ENCODE peak calls at places on chromosome 6, in ten cellular contexts. One of them, this sample, is unnamed. For H3K4me1, the result is how much of the 10 kb centered on the place peaks cover.

GRCh38 chr6:96923871-96924493 is 546 bp upstream of the KLHL32 start:
- DNase-seq in A549: no peak
- DNase-seq in Peyer's patch: no peak
- DNase-seq in body of pancreas: no peak
- DNase-seq in tibial nerve: no peak
- DNase-seq in heart left ventricle: no peak
- DNase-seq in H1: peak
- DNase-seq in thyroid gland: no peak
- DNase-seq in adrenal gland: no peak
- DNase-seq in IMR-90: no peak
- DNase-seq in this sample: no peak

GRCh38 chr6:150685860-150686259 is 86.2 kb downstream of the PLEKHG1 start:
- DNase-seq in A549: peak
- DNase-seq in Peyer's patch: no peak
- DNase-seq in body of pancreas: peak
- DNase-seq in tibial nerve: no peak
- DNase-seq in heart left ventricle: no peak
- DNase-seq in H1: peak
- DNase-seq in thyroid gland: peak
- DNase-seq in adrenal gland: no peak
- DNase-seq in IMR-90: peak
- DNase-seq in this sample: peak

GRCh38 chr6:143782517-143782916 is 60.6 kb upstream of the LTV1 start:
- DNase-seq in A549: no peak
- DNase-seq in Peyer's patch: no peak
- DNase-seq in body of pancreas: no peak
- DNase-seq in tibial nerve: no peak
- DNase-seq in heart left ventricle: no peak
- DNase-seq in H1: no peak
- DNase-seq in thyroid gland: no peak
- DNase-seq in adrenal gland: no peak
- DNase-seq in IMR-90: no peak
- DNase-seq in this sample: no peak

GRCh38 chr6:33778475-33779121 is 10.3 kb downstream of the LEMD2 start:
- DNase-seq in A549: no peak
- DNase-seq in Peyer's patch: no peak
- DNase-seq in body of pancreas: no peak
- DNase-seq in tibial nerve: no peak
- DNase-seq in heart left ventricle: no peak
- DNase-seq in H1: no peak
- DNase-seq in thyroid gland: no peak
- DNase-seq in adrenal gland: no peak
- DNase-seq in IMR-90: no peak
- DNase-seq in this sample: no peak

GRCh38 chr6:54595844-54596243 is 250.7 kb upstream of the FAM83B start:
- DNase-seq in A549: no peak
- DNase-seq in Peyer's patch: no peak
- DNase-seq in body of pancreas: no peak
- DNase-seq in tibial nerve: no peak
- DNase-seq in heart left ventricle: no peak
- DNase-seq in H1: no peak
- DNase-seq in thyroid gland: no peak
- DNase-seq in adrenal gland: no peak
- DNase-seq in IMR-90: peak
- DNase-seq in this sample: no peak

GRCh38 chr6:106098383-106099234 is 12.5 kb downstream of the PRDM1 start:
- DNase-seq in A549: no peak
- DNase-seq in Peyer's patch: peak
- DNase-seq in body of pancreas: peak
- DNase-seq in tibial nerve: no peak
- DNase-seq in heart left ventricle: no peak
- DNase-seq in H1: no peak
- DNase-seq in thyroid gland: peak
- DNase-seq in adrenal gland: no peak
- DNase-seq in IMR-90: peak
- DNase-seq in this sample: peak

GRCh38 chr6:111828799-111829198 is 44.5 kb downstream of the FYN start:
- DNase-seq in A549: no peak
- DNase-seq in Peyer's patch: no peak
- DNase-seq in body of pancreas: no peak
- DNase-seq in tibial nerve: no peak
- DNase-seq in heart left ventricle: no peak
- DNase-seq in H1: no peak
- DNase-seq in thyroid gland: no peak
- DNase-seq in adrenal gland: no peak
- DNase-seq in IMR-90: no peak
- DNase-seq in this sample: no peak

GRCh38 chr6:46932941-46933340 is 11.2 kb upstream of the ADGRF5 start:
- DNase-seq in A549: no peak
- DNase-seq in Peyer's patch: no peak
- DNase-seq in body of pancreas: no peak
- DNase-seq in tibial nerve: no peak
- DNase-seq in heart left ventricle: no peak
- DNase-seq in H1: no peak
- DNase-seq in thyroid gland: no peak
- DNase-seq in adrenal gland: no peak
- DNase-seq in IMR-90: no peak
- DNase-seq in this sample: no peak

DNA sequence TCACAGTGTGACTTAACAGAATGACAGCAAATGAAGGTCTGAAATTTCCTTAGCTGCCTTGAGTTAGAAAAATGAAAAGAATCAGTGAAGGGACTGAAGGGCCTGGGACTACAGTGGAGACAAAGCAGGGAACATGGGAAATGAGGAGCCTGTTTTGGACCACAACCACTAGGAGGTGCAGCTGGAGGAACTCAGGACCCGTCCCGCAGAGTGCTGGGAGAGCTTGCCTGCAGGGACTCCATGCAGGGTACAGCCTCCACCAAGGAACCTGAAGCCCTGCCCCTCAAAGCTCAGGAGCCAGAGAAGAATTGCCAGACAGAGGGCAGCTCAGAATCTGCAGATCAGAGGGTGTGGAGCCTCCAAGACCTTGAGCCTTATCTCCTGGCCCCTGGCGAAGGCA is 50.7 kb downstream of the LRFN2 start:
- DNase-seq in A549: peak
- DNase-seq in Peyer's patch: peak
- DNase-seq in body of pancreas: no peak
- DNase-seq in tibial nerve: no peak
- DNase-seq in heart left ventricle: no peak
- DNase-seq in H1: peak
- DNase-seq in thyroid gland: peak
- DNase-seq in adrenal gland: no peak
- DNase-seq in IMR-90: no peak
- DNase-seq in this sample: peak
- TF ChIP-seq CTCF in A549: no peak
- TF ChIP-seq CTCF in Peyer's patch: no peak
- TF ChIP-seq CTCF in body of pancreas: no peak
- TF ChIP-seq CTCF in tibial nerve: no peak
- TF ChIP-seq CTCF in heart left ventricle: no peak
- TF ChIP-seq CTCF in H1: peak
- TF ChIP-seq CTCF in thyroid gland: no peak
- TF ChIP-seq CTCF in adrenal gland: peak
- TF ChIP-seq CTCF in IMR-90: no peak
- TF ChIP-seq CTCF in this sample: no peak

GRCh38 chr6:158642097-158642601 is 2.4 kb downstream of the DYNLT1 start:
- DNase-seq in A549: no peak
- DNase-seq in Peyer's patch: no peak
- DNase-seq in body of pancreas: no peak
- DNase-seq in tibial nerve: no peak
- DNase-seq in heart left ventricle: peak
- DNase-seq in H1: no peak
- DNase-seq in thyroid gland: peak
- DNase-seq in adrenal gland: no peak
- DNase-seq in IMR-90: peak
- DNase-seq in this sample: no peak
- TF ChIP-seq POLR2A in A549: no peak
- TF ChIP-seq POLR2A in Peyer's patch: peak
- TF ChIP-seq POLR2A in body of pancreas: no peak
- TF ChIP-seq POLR2A in tibial nerve: no peak
- TF ChIP-seq POLR2A in heart left ventricle: no peak
- TF ChIP-seq POLR2A in H1: no peak
- TF ChIP-seq POLR2A in thyroid gland: no peak
- TF ChIP-seq POLR2A in adrenal gland: peak
- TF ChIP-seq POLR2A in IMR-90: no peak
- TF ChIP-seq POLR2A in this sample: no peak

GRCh38 chr6:331622-332521 is 39.6 kb downstream of the DUSP22 start:
- DNase-seq in A549: no peak
- DNase-seq in Peyer's patch: peak
- DNase-seq in body of pancreas: no peak
- DNase-seq in tibial nerve: peak
- DNase-seq in heart left ventricle: no peak
- DNase-seq in H1: no peak
- DNase-seq in thyroid gland: no peak
- DNase-seq in adrenal gland: no peak
- DNase-seq in IMR-90: no peak
- DNase-seq in this sample: peak

GRCh38 chr6:328924-329323 is 36.6 kb downstream of the DUSP22 start:
- DNase-seq in A549: no peak
- DNase-seq in Peyer's patch: peak
- DNase-seq in body of pancreas: no peak
- DNase-seq in tibial nerve: no peak
- DNase-seq in heart left ventricle: no peak
- DNase-seq in H1: no peak
- DNase-seq in thyroid gland: no peak
- DNase-seq in adrenal gland: no peak
- DNase-seq in IMR-90: no peak
- DNase-seq in this sample: no peak

GRCh38 chr6:330948-331347 is 38.7 kb downstream of the DUSP22 start:
- DNase-seq in A549: no peak
- DNase-seq in Peyer's patch: no peak
- DNase-seq in body of pancreas: no peak
- DNase-seq in tibial nerve: no peak
- DNase-seq in heart left ventricle: no peak
- DNase-seq in H1: no peak
- DNase-seq in thyroid gland: no peak
- DNase-seq in adrenal gland: no peak
- DNase-seq in IMR-90: no peak
- DNase-seq in this sample: no peak

GRCh38 chr6:328184-328670 is 35.9 kb downstream of the DUSP22 start:
- DNase-seq in A549: no peak
- DNase-seq in Peyer's patch: peak
- DNase-seq in body of pancreas: no peak
- DNase-seq in tibial nerve: no peak
- DNase-seq in heart left ventricle: no peak
- DNase-seq in H1: no peak
- DNase-seq in thyroid gland: peak
- DNase-seq in adrenal gland: peak
- DNase-seq in IMR-90: peak
- DNase-seq in this sample: no peak

DNA sequence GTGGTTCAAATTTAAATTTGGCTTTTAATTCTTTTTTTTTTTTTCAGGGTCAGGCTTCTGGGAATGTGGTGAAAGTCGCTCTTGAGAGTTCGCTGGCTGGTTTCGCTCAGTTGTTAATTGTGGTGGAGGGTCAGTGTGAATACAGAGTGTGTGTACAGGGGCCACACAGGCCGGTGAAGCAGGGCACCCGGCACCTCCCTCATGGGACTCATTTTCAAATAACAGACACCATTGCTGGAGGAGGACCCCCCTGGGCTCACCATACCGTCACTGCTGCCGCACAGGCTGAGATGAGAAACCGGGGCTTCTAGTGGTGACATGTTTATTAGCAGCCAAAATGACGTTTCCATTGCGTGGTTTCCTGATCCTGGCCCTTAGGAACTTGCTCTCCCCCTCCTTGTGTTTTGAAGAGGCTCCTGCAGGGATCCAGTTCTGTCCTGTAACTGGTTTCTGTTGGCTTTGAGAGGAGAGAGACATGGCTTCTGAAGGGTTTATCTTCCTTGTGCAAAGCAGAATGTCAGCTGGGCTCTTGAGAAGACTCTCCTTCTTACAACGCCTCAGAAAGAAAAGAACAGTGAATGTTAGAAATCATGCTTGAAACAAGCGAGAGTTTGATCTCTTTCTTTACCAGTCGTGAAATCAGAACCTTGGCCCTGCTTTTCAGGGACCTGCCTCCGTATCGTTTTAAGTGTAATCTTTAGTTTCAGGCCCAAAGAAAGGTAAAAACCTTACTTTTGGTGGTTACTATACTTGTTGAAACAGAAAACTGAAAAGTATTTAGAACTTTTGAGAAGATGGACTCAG is 37.8 kb downstream of the DUSP22 start:
- DNase-seq in A549: no peak
- DNase-seq in Peyer's patch: peak
- DNase-seq in body of pancreas: no peak
- DNase-seq in tibial nerve: peak
- DNase-seq in heart left ventricle: no peak
- DNase-seq in H1: no peak
- DNase-seq in thyroid gland: peak
- DNase-seq in adrenal gland: no peak
- DNase-seq in IMR-90: peak
- DNase-seq in this sample: peak
- H3K4me1 ChIP-seq in A549: under half
- H3K4me1 ChIP-seq in Peyer's patch: under half
- H3K4me1 ChIP-seq in body of pancreas: under half
- H3K4me1 ChIP-seq in tibial nerve: under half
- H3K4me1 ChIP-seq in heart left ventricle: under half
- H3K4me1 ChIP-seq in H1: under half
- H3K4me1 ChIP-seq in thyroid gland: under half
- H3K4me1 ChIP-seq in adrenal gland: under half
- H3K4me1 ChIP-seq in IMR-90: under half
- H3K4me1 ChIP-seq in this sample: under half

GRCh38 chr6:36702656-36703055 is 5.0 kb downstream of the RAB44 start:
- DNase-seq in A549: no peak
- DNase-seq in Peyer's patch: no peak
- DNase-seq in body of pancreas: no peak
- DNase-seq in tibial nerve: no peak
- DNase-seq in heart left ventricle: no peak
- DNase-seq in H1: no peak
- DNase-seq in thyroid gland: no peak
- DNase-seq in adrenal gland: no peak
- DNase-seq in IMR-90: no peak
- DNase-seq in this sample: peak

GRCh38 chr6:36700812-36701211 is 3.2 kb downstream of the RAB44 start:
- DNase-seq in A549: no peak
- DNase-seq in Peyer's patch: no peak
- DNase-seq in body of pancreas: no peak
- DNase-seq in tibial nerve: no peak
- DNase-seq in heart left ventricle: no peak
- DNase-seq in H1: no peak
- DNase-seq in thyroid gland: no peak
- DNase-seq in adrenal gland: no peak
- DNase-seq in IMR-90: no peak
- DNase-seq in this sample: no peak

GRCh38 chr6:36700071-36700811 is 2.6 kb downstream of the RAB44 start:
- DNase-seq in A549: no peak
- DNase-seq in Peyer's patch: no peak
- DNase-seq in body of pancreas: no peak
- DNase-seq in tibial nerve: no peak
- DNase-seq in heart left ventricle: no peak
- DNase-seq in H1: no peak
- DNase-seq in thyroid gland: no peak
- DNase-seq in adrenal gland: no peak
- DNase-seq in IMR-90: no peak
- DNase-seq in this sample: peak

GRCh38 chr6:36703081-36703606 is 5.5 kb downstream of the RAB44 start:
- DNase-seq in A549: no peak
- DNase-seq in Peyer's patch: no peak
- DNase-seq in body of pancreas: no peak
- DNase-seq in tibial nerve: no peak
- DNase-seq in heart left ventricle: no peak
- DNase-seq in H1: no peak
- DNase-seq in thyroid gland: no peak
- DNase-seq in adrenal gland: no peak
- DNase-seq in IMR-90: no peak
- DNase-seq in this sample: no peak

DNA sequence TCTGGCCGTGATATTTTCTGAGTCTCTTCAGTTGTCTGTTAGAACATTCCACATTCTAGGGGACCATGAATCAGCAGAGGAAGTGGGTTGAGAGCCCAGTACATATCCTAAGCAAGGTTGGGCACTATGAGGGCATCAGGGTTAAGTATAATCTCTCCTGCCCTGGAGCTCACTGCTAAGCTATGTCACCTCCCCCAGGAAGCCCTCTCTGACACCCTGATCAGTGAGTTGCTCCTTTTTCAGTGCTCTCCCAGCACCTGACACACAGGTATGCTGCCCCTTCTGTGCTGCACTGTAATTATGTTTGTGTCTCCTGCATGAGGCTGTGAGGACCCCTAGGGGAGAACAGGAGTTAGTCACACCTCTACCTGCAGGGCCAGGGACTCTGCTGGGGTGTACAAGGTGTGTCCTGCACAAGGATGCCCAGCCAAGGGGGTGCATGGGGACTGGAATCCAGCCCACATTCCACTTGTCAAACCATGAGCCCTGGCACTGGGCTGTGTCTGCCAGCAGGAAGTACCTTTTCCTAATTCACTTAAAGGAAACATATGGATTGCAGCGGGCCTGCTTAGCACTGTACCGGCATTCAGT is 3.9 kb downstream of the RAB44 start:
- DNase-seq in A549: no peak
- DNase-seq in Peyer's patch: no peak
- DNase-seq in body of pancreas: no peak
- DNase-seq in tibial nerve: no peak
- DNase-seq in heart left ventricle: no peak
- DNase-seq in H1: no peak
- DNase-seq in thyroid gland: peak
- DNase-seq in adrenal gland: no peak
- DNase-seq in IMR-90: no peak
- DNase-seq in this sample: peak
- TF ChIP-seq CTCF in A549: peak
- TF ChIP-seq CTCF in Peyer's patch: no peak
- TF ChIP-seq CTCF in body of pancreas: peak
- TF ChIP-seq CTCF in tibial nerve: no peak
- TF ChIP-seq CTCF in heart left ventricle: no peak
- TF ChIP-seq CTCF in H1: peak
- TF ChIP-seq CTCF in thyroid gland: no peak
- TF ChIP-seq CTCF in adrenal gland: no peak
- TF ChIP-seq CTCF in IMR-90: no peak
- TF ChIP-seq CTCF in this sample: no peak

This sample was measured in spleen.